ENCODE peak calls at places on chromosome 22, in six cellular contexts. O is GM23248, P is H9, Z is heart left ventricle, N is sigmoid colon, J is Peyer's patch. Y is an unnamed sample. For H3K4me1, the result is how much of the 10 kb centered on the place peaks cover.

GRCh38 chr22:29163808-29164207 is 41.9 kb upstream of the EMID1 start:
- DNase-seq in P (no peak), Z (no peak), N (peak), J (no peak), O (no peak), Y (no peak)

GRCh38 chr22:20750461-20751184 is 23.3 kb upstream of the SERPIND1 start:
- DNase-seq in Z (peak), P (no peak), J (peak), O (peak), N (peak), Y (peak)

GRCh38 chr22:39462443-39463147 is 5.8 kb downstream of the MGAT3 start:
- DNase-seq in P (peak), Z (peak), O (no peak), J (no peak), N (no peak), Y (no peak)

GRCh38 chr22:35315855-35316745 is 16.4 kb downstream of the TOM1 start:
- DNase-seq in N (peak), P (no peak), J (no peak), Z (no peak), O (no peak), Y (no peak)

GRCh38 chr22:46421272-46421671 is 85.8 kb downstream of the TRMU start:
- DNase-seq in J (peak), Z (peak), O (no peak), P (no peak), N (no peak), Y (no peak)

GRCh38 chr22:34976886-34977285 is 89.1 kb upstream of the ISX start:
- DNase-seq in P (no peak), O (no peak), N (no peak), Z (no peak), J (no peak), Y (no peak)

GRCh38 chr22:46079093-46079860 is 71.0 kb upstream of the PPARA start:
- DNase-seq in N (peak), O (peak), J (no peak), P (no peak), Z (peak), Y (no peak)

GRCh38 chr22:46267431-46268279 is at the start of gene TTC38:
- DNase-seq in N (peak), P (peak), Z (peak), O (peak), J (peak), Y (peak)

GRCh38 chr22:38489561-38490133 is 16.5 kb downstream of the DDX17 start:
- DNase-seq in O (no peak), P (no peak), N (no peak), Z (no peak), J (no peak), Y (no peak)

GRCh38 chr22:25551396-25551795 is 13.1 kb upstream of the GRK3 start:
- DNase-seq in N (no peak), O (no peak), P (no peak), J (no peak), Z (no peak), Y (no peak)

GRCh38 chr22:20904008-20904979 is 12.9 kb upstream of the CRKL start:
- DNase-seq in J (no peak), P (no peak), N (no peak), O (peak), Z (no peak), Y (no peak)

GRCh38 chr22:49212466-49212865 is 615.2 kb downstream of the BRD1 start:
- DNase-seq in O (no peak), N (peak), J (no peak), Z (peak), P (peak), Y (no peak)

GRCh38 chr22:39712938-39713525 is 142.5 kb downstream of the CACNA1I start:
- DNase-seq in O (no peak), Z (no peak), N (no peak), J (no peak), P (no peak), Y (no peak)

GRCh38 chr22:44645531-44645930 is 56.5 kb upstream of the PRR5 start:
- DNase-seq in J (no peak), P (peak), N (no peak), Z (no peak), O (no peak), Y (no peak)

GRCh38 chr22:37555029-37555428 is 5.3 kb upstream of the CDC42EP1 start:
- DNase-seq in O (no peak), N (no peak), P (no peak), J (no peak), Z (no peak), Y (no peak)

GRCh38 chr22:20554824-20555223 is 47.4 kb downstream of the MED15 start:
- DNase-seq in J (no peak), N (peak), O (no peak), P (no peak), Z (peak), Y (no peak)

GRCh38 chr22:28442951-28443876 is 236.4 kb downstream of the TTC28 start:
- DNase-seq in J (no peak), P (peak), O (peak), Z (peak), N (peak), Y (peak)

GRCh38 chr22:44697423-44698179 is 4.4 kb upstream of the PRR5 start:
- DNase-seq in O (peak), P (peak), Z (peak), J (peak), N (peak), Y (no peak)

DNA sequence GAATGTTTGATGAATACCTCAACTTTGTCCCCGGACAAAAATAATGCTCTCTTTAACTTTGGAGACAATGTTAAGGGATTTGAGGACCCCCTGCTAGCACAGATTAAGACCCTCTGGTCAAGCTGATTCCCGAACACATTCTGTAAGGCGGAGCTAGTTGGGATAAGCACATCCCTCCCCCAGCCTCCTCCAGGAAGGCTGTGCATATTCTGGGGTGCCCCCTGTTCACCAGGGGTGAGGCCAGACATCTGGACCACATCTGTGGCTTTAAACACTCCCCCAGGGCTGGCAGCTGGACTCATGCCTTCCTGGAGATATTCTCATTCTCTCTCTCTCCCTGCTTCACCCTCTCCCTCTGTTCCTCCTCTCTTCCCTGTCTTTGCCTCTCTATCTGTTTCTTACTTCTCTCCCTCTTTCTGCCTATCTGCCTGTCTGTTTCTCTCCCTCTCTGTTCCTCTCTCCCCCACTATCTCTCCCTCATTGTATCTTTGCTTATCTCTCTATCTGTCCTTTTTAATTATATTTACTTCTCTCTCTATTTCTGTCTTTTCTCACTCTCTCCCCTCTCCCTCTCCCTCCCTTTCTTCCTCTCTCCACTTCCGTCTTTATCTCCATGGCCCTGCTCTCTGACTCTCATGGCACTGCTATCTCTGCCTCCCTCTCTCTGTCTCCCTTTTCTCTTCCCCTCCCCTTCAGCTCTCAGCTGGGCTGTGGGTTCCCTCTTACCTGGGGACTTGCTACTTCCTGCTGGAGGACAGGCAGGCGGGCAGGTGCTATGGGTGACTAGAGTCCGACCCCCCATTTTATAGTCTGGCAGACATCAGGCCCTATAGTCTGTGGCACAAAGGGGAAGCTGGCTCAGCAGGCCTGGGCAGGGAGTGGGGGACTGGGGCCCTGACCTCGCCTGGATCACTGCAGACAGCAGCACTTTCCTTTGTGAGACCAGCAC is at the start of gene CRYBB1:
- DNase-seq in P (no peak), Z (peak), N (peak), O (no peak), J (peak), Y (no peak)
- H3K4me1 ChIP-seq in P (under half), Z (under half), N (under half), O (under half), J (under half), Y (under half)

GRCh38 chr22:41444360-41445170 is 2.0 kb downstream of the TOB2 start:
- DNase-seq in N (peak), J (peak), Z (peak), P (peak), O (peak), Y (peak)
- H3K4me1 ChIP-seq in N (under half), J (under half), Z (under half), P (under half), O (under half), Y (under half)

GRCh38 chr22:24430431-24431308 is 3.3 kb downstream of the ADORA2A start:
- DNase-seq in N (peak), O (no peak), P (no peak), Z (peak), J (no peak), Y (no peak)

GRCh38 chr22:24431309-24432034 is 4.1 kb downstream of the ADORA2A start:
- DNase-seq in Z (no peak), P (no peak), J (no peak), O (no peak), N (peak), Y (no peak)

GRCh38 chr22:24428751-24429410 is 1.5 kb downstream of the ADORA2A start:
- DNase-seq in Z (peak), N (no peak), O (no peak), J (no peak), P (no peak), Y (no peak)

GRCh38 chr22:24427500-24428164 is at the start of gene ADORA2A:
- DNase-seq in N (no peak), O (no peak), J (peak), P (no peak), Z (peak), Y (no peak)

DNA sequence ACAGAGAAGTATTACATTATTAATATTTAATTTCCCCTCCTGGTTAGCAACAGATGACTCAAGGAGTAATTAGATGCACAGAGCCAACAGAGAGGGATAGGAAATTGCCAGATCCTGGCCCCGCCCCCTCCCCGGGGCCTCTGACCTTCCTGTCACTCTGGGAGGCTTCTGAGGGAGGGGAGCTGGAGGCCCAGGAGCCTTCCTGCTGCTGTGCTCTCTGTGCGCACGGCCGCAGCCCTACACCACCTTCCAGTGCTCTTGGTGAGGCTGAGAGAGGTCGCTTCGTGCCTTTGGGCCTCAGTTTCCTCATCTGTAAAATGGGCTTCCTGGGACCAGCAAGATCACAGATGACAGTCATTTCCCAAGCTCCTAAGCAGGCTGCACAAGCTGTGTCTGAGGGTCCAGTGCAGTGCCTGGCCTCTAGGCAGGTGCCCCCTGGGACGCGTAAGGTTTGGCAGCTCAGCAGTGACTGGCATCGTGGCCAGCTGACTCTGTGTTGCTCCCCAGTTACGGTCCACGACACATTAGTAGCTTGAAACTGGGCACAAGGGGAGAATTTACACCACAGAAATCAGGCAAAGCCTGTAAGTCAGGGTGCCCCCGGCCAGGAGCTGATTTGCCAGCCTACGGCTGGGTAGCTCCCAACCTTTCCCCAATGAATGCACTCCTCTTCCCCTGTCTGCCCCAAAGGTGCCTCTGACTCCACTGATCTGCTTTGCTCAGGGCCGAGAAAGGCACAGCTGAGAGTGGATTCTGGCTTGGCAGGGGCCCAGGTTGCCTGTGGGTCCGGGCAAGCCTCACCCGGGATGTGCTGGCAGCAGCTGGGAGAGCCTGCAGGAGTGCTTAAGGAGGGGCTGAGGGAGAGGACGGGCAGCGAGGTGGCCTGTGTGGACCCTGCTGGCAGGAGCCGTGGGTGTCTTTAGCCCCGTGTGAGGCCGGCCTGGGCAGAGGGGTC is 2.3 kb downstream of the ADORA2A start:
- DNase-seq in Z (peak), O (peak), J (no peak), P (peak), N (peak), Y (no peak)
- H3K4me1 ChIP-seq in Z (under half), O (under half), J (half or more), P (under half), N (under half), Y (under half)

GRCh38 chr22:17260950-17261349 is 41.7 kb upstream of the ADA2 start:
- DNase-seq in N (no peak), O (no peak), P (peak), Z (no peak), J (no peak), Y (no peak)
- H3K4me1 ChIP-seq in N (under half), O (under half), P (under half), Z (under half), J (under half), Y (under half)

GRCh38 chr22:30422481-30423295 is 2.9 kb upstream of the MTFP1 start:
- DNase-seq in Z (peak), P (peak), N (peak), J (peak), O (peak), Y (peak)
- H3K4me1 ChIP-seq in Z (under half), P (under half), N (under half), J (under half), O (under half), Y (half or more)

DNA sequence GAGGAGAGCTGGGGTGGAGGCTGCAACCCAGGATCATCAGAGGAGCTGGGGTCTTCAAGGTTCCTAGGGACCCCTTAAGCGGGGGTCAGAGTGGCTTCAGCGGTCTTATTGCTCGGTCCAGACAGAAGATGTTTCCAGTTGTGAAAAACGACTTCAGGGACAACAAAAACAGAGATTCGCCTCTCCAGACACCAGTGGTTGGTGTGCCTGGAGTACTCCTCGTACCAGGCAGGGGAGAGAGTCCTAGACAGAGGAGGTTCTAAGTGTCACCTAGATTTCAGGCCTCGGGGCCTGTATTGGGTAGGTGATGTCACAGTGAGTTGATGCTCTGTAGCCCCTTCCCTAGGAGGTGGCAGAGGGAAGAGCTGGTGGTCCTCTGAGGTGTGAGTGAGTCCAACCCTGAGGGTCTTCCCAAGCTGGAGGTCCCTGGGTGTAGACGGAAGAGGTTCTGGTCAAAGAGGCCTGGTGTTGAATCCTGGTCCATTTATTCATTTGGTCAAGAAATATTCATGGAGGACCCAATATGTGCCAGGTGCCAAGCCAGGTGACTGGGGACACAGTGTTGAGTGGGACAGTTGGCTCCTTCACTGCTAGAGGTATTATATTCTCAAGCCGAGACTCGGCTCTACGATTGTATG is 4.4 kb upstream of the IGLL5 start:
- DNase-seq in J (no peak), O (no peak), P (no peak), Z (no peak), N (no peak), Y (no peak)
- H3K4me1 ChIP-seq in J (under half), O (under half), P (under half), Z (under half), N (under half), Y (under half)

GRCh38 chr22:36343720-36344105 is 44.1 kb downstream of the MYH9 start:
- DNase-seq in N (no peak), J (no peak), O (no peak), P (no peak), Z (no peak), Y (no peak)

GRCh38 chr22:36339171-36340065 is 48.3 kb downstream of the MYH9 start:
- DNase-seq in N (no peak), J (no peak), P (no peak), Z (no peak), O (peak), Y (no peak)

GRCh38 chr22:36343070-36343719 is 44.6 kb downstream of the MYH9 start:
- DNase-seq in J (no peak), P (no peak), Z (no peak), N (no peak), O (no peak), Y (no peak)

GRCh38 chr22:36340621-36341020 is 47.1 kb downstream of the MYH9 start:
- DNase-seq in P (no peak), J (no peak), Z (no peak), N (no peak), O (no peak), Y (no peak)

DNA sequence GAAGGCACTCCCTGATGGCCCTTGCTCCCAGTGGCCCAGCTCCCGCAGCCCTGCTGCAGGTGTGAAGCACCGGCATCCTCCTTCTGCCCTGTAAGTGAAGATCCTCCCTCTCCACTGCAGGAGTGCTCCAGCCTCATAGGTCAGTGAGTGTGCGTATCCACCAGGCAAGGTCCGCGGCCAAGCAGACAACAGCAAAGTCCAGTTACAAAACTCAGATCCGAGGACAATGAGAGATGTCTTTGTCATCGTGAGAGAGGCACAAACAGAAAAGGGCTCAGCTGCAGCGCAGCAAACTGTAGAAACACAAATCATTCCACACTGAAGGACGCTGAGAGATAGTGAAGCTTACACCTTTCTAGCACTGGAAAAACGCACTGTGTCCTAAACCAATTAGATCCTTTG is 46.1 kb downstream of the MYH9 start:
- DNase-seq in J (no peak), Z (no peak), P (no peak), O (no peak), N (no peak), Y (no peak)
- H3K4me1 ChIP-seq in J (under half), Z (half or more), P (under half), O (under half), N (under half), Y (half or more)

DNA sequence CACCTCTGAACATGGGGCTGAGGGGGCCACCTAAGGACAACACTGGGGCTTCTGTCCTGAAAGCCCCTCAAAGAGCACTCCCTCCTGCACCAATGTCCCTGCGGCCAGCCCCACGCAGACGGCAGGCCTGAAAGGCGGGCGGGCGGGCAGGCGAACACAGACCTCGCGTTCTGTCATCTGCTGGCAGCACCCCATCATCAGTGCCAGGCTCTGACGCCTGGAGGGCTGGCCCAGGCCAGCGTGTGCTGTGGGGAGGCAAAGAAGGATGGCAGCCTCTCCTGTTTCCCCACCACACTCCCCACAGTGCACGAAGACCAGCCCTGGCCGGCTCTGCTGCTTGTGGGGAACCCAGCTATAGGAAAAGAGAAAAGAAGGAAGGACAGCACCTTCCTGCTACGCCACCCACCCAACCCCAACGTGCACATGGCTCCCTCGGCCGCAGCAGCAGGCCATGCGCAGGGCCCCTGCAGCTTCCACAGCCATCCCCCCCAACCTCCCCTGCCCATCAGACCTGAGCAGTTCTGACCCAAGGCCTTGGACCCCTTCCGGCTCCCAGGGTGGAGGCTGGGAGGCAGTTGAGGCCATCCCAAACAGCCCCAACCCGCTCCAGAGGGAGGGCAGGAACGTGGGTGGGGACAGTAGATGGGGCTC is 3.5 kb downstream of the SBF1 start:
- DNase-seq in P (no peak), O (no peak), Z (no peak), N (no peak), J (no peak), Y (no peak)
- H3K4me1 ChIP-seq in P (under half), O (under half), Z (half or more), N (under half), J (under half), Y (under half)

GRCh38 chr22:19420321-19420720 is 11.2 kb downstream of the HIRA start:
- DNase-seq in P (no peak), O (no peak), N (no peak), Z (no peak), J (no peak), Y (no peak)

GRCh38 chr22:19422440-19423301 is 8.9 kb downstream of the HIRA start:
- DNase-seq in N (no peak), J (no peak), Z (no peak), O (no peak), P (no peak), Y (no peak)

GRCh38 chr22:19419086-19419463 is 12.5 kb downstream of the HIRA start:
- DNase-seq in O (no peak), Z (no peak), N (no peak), J (peak), P (no peak), Y (no peak)

GRCh38 chr22:19419464-19420178 is 11.9 kb downstream of the HIRA start:
- DNase-seq in J (no peak), O (no peak), Z (no peak), N (no peak), P (no peak), Y (no peak)

GRCh38 chr22:19423906-19424500 is 7.5 kb downstream of the HIRA start:
- DNase-seq in N (no peak), J (no peak), O (no peak), P (no peak), Z (no peak), Y (no peak)
- H3K4me1 ChIP-seq in N (under half), J (under half), O (under half), P (under half), Z (under half), Y (under half)